ENCODE peak calls at places on chromosomes 11 and 22, in seven cellular contexts. I is ovary; H is occipital lobe; Y is HFF-Myc; Q is sciatic nerve; W is stimulated activated CD4-positive, alpha-beta T cell treated with anti-CD3 and anti-CD28 coated beads, Interleukin-4, amount 100 ng/mL, for 48 hours; T is iPS-NIHi11. E is an unnamed sample.

GRCh38 chr11:130508913-130509312 is 60.5 kb downstream of the ADAMTS15 start:
- DNase-seq in I (no peak), H (no peak), Y (no peak), Q (no peak), W (no peak), T (no peak), E (no peak)

GRCh38 chr11:13668957-13669521 is 571 bp downstream of the FAR1 start:
- DNase-seq in I (peak; percentile 65), H (peak; percentile 65), Y (no peak), Q (peak; percentile 77), W (peak; percentile 32), T (no peak), E (peak; percentile 31)

GRCh38 chr11:2767751-2768150 is 68.0 kb upstream of the KCNQ1OT1 start:
- DNase-seq in I (no peak), H (no peak), Y (no peak), Q (no peak), W (no peak), T (no peak), E (no peak)

GRCh38 chr22:41197808-41198585 is 7.1 kb upstream of the L3MBTL2 start:
- DNase-seq in I (peak; percentile 38), H (no peak), Y (no peak), Q (no peak), W (peak; percentile 42), T (no peak), E (peak; percentile 9)

GRCh38 chr11:13534358-13534757 is 38.6 kb upstream of the PTH start:
- DNase-seq in I (no peak), H (no peak), Y (no peak), Q (no peak), W (no peak), T (no peak), E (no peak)

GRCh38 chr11:61923166-61924015 is 6.0 kb upstream of the RAB3IL1 start:
- DNase-seq in I (peak; percentile 84), H (no peak), Y (peak; percentile 57), Q (peak; percentile 87), W (no peak), T (peak; percentile 69), E (no peak)

GRCh38 chr22:25358421-25359170 is 139.2 kb downstream of the CRYBB2 start:
- DNase-seq in I (no peak), H (no peak), Y (no peak), Q (peak; percentile 47), W (no peak), T (no peak), E (no peak)

GRCh38 chr11:35619754-35620640 is 1.7 kb downstream of the FJX1 start:
- DNase-seq in I (no peak), H (no peak), Y (no peak), Q (peak; percentile 70), W (no peak), T (peak; percentile 72), E (peak; percentile 35)

GRCh38 chr11:43222215-43222614 is 89.6 kb upstream of the API5 start:
- DNase-seq in I (no peak), H (no peak), Y (no peak), Q (no peak), W (no peak), T (no peak), E (no peak)

GRCh38 chr22:31495343-31495742 is 993 bp upstream of the SFI1 start:
- DNase-seq in I (no peak), H (no peak), Y (no peak), Q (no peak), W (no peak), T (no peak), E (no peak)

GRCh38 chr11:1487851-1488574 is 1.4 kb upstream of the MOB2 start:
- DNase-seq in I (peak; percentile 38), H (no peak), Y (no peak), Q (no peak), W (no peak), T (no peak), E (no peak)

GRCh38 chr11:34707462-34707840 is 86.6 kb downstream of the EHF start:
- DNase-seq in I (no peak), H (no peak), Y (no peak), Q (no peak), W (no peak), T (no peak), E (no peak)

GRCh38 chr11:2802389-2803185 is 83.0 kb downstream of the CDKN1C start:
- DNase-seq in I (peak; percentile 31), H (no peak), Y (no peak), Q (peak; percentile 53), W (no peak), T (no peak), E (no peak)

GRCh38 chr11:82733444-82734119 is at the start of gene FAM181B:
- DNase-seq in I (peak; percentile 68), H (peak; percentile 77), Y (no peak), Q (peak; percentile 80), W (no peak), T (peak; percentile 79), E (peak; percentile 65)

GRCh38 chr11:102780491-102780918 is at the start of gene MMP10:
- DNase-seq in I (no peak), H (no peak), Y (peak; percentile 50), Q (no peak), W (no peak), T (peak; percentile 69), E (peak; percentile 42)

GRCh38 chr22:47259990-47260389 is 497.5 kb downstream of the TBC1D22A start:
- DNase-seq in I (no peak), H (no peak), Y (no peak), Q (no peak), W (no peak), T (no peak), E (no peak)

GRCh38 chr11:4672470-4672869 is 25.2 kb downstream of the OR51E2 start:
- DNase-seq in I (no peak), H (no peak), Y (no peak), Q (no peak), W (no peak), T (no peak), E (no peak)

GRCh38 chr22:29977107-29977506 is 94.1 kb downstream of the MTMR3 start:
- DNase-seq in I (no peak), H (no peak), Y (no peak), Q (no peak), W (no peak), T (no peak), E (no peak)

GRCh38 chr11:126591966-126592489 is 236.5 kb downstream of the ST3GAL4 start:
- DNase-seq in I (no peak), H (no peak), Y (no peak), Q (no peak), W (no peak), T (no peak), E (no peak)

GRCh38 chr11:130159657-130160459 is at the start of gene ST14:
- DNase-seq in I (no peak), H (no peak), Y (no peak), Q (no peak), W (no peak), T (peak; percentile 78), E (peak; percentile 74)

GRCh38 chr11:119266517-119267255 is 50.2 kb downstream of the MCAM start:
- DNase-seq in I (no peak), H (no peak), Y (no peak), Q (no peak), W (no peak), T (no peak), E (no peak)

GRCh38 chr11:86442420-86442819 is 67.7 kb downstream of the CCDC81 start:
- DNase-seq in I (no peak), H (no peak), Y (no peak), Q (no peak), W (no peak), T (no peak), E (no peak)

GRCh38 chr11:2382129-2382517 is 5.0 kb downstream of the CD81 start:
- DNase-seq in I (peak; percentile 39), H (no peak), Y (no peak), Q (no peak), W (no peak), T (no peak), E (no peak)

GRCh38 chr11:102293873-102294601 is 23.2 kb upstream of the BIRC3 start:
- DNase-seq in I (no peak), H (no peak), Y (peak; percentile 44), Q (no peak), W (no peak), T (no peak), E (peak; percentile 68)

GRCh38 chr11:103528046-103528445 is 418.8 kb downstream of the DYNC2H1 start:
- DNase-seq in I (no peak), H (no peak), Y (no peak), Q (no peak), W (no peak), T (no peak), E (no peak)

GRCh38 chr22:25077964-25078363 is 121.7 kb upstream of the CRYBB3 start:
- DNase-seq in I (no peak), H (no peak), Y (no peak), Q (no peak), W (no peak), T (no peak), E (no peak)

GRCh38 chr11:64268687-64269379 is 15.6 kb downstream of the BAD start:
- DNase-seq in I (peak; percentile 93), H (no peak), Y (no peak), Q (peak; percentile 81), W (peak; percentile 55), T (no peak), E (no peak)

GRCh38 chr22:48972979-48973693 is 854.5 kb downstream of the BRD1 start:
- DNase-seq in I (no peak), H (no peak), Y (no peak), Q (no peak), W (no peak), T (no peak), E (no peak)

GRCh38 chr11:66727282-66727882 is 1.6 kb downstream of the SPTBN2 start:
- DNase-seq in I (peak; percentile 73), H (peak; percentile 44), Y (no peak), Q (peak; percentile 62), W (no peak), T (peak; percentile 71), E (peak; percentile 11)

GRCh38 chr11:110478410-110478809 is 48.7 kb downstream of the FDX1 start:
- DNase-seq in I (no peak), H (no peak), Y (no peak), Q (no peak), W (no peak), T (peak; percentile 75), E (no peak)

GRCh38 chr22:17303840-17304779 is 65.2 kb upstream of the CECR2 start:
- DNase-seq in I (no peak), H (no peak), Y (no peak), Q (peak; percentile 46), W (no peak), T (no peak), E (no peak)

GRCh38 chr11:134367781-134368180 is 36.0 kb downstream of the GLB1L2 start:
- DNase-seq in I (no peak), H (no peak), Y (no peak), Q (no peak), W (no peak), T (no peak), E (no peak)

GRCh38 chr22:47067331-47067890 is 305.0 kb downstream of the TBC1D22A start:
- DNase-seq in I (peak; percentile 12), H (no peak), Y (no peak), Q (peak; percentile 15), W (no peak), T (peak; percentile 4), E (no peak)

GRCh38 chr11:2197771-2198520 is 26.3 kb upstream of the TH start:
- DNase-seq in I (no peak), H (no peak), Y (no peak), Q (no peak), W (no peak), T (no peak), E (no peak)

E was measured in NCI-H774.